ENCODE peak calls at places on chromosomes 12 and 14, in nine cellular contexts. A is Kasumi-1; W is MCF 10A; T is LoVo; O is iPS-NIHi11; Y is C1 segment of cervical spinal cord; S is KG1; B is pancreas; R is effector memory CD4-positive, alpha-beta T cell. X is an unnamed sample.

GRCh38 chr12:113006641-113007040 is 28.3 kb downstream of the OAS2 start:
- DNase-seq in B (no peak), A (no peak), O (no peak), R (no peak), W (no peak), T (peak; percentile 13), Y (no peak), S (no peak), X (no peak)

GRCh38 chr12:3365416-3366385 is 125.3 kb upstream of the PRMT8 start:
- DNase-seq in S (no peak), T (peak; percentile 40), R (no peak), W (peak; percentile 18), A (no peak), O (peak; percentile 92), B (peak; percentile 91), Y (no peak), X (no peak)

GRCh38 chr12:54390668-54391551 is 6.4 kb upstream of the ZNF385A start:
- DNase-seq in W (no peak), O (peak; percentile 93), B (peak; percentile 73), S (no peak), T (no peak), R (peak; percentile 56), A (peak; percentile 64), Y (no peak), X (peak; percentile 63)

GRCh38 chr14:104778694-104779331 is 16.7 kb downstream of the AKT1 start:
- DNase-seq in R (no peak), O (no peak), Y (no peak), W (no peak), T (no peak), S (no peak), B (peak; percentile 71), A (no peak), X (no peak)

GRCh38 chr14:92263681-92264080 is 59.3 kb upstream of the SLC24A4 start:
- DNase-seq in T (no peak), A (peak; percentile 26), B (no peak), S (no peak), W (no peak), O (no peak), Y (no peak), R (no peak), X (no peak)

GRCh38 chr12:128867466-128867865 is 14.2 kb downstream of the GLT1D1 start:
- DNase-seq in S (no peak), O (no peak), Y (no peak), R (no peak), W (no peak), T (no peak), B (no peak), A (no peak), X (no peak)

GRCh38 chr12:104670439-104671406 is 214.0 kb downstream of the CHST11 start:
- DNase-seq in O (no peak), Y (no peak), R (no peak), W (peak; percentile 20), T (no peak), B (no peak), S (no peak), A (no peak), X (no peak)

GRCh38 chr14:105080161-105080560 is 14.9 kb upstream of the GPR132 start:
- DNase-seq in B (no peak), T (no peak), R (no peak), A (no peak), O (no peak), W (no peak), S (no peak), Y (no peak), X (no peak)

GRCh38 chr12:51082561-51083139 is 746 bp downstream of the CSRNP2 start:
- DNase-seq in B (no peak), T (peak; percentile 18), S (no peak), A (no peak), Y (peak; percentile 46), W (peak; percentile 31), O (peak; percentile 66), R (no peak), X (no peak)

GRCh38 chr14:65229431-65230286 is 127.3 kb upstream of the MAX start:
- DNase-seq in O (peak; percentile 62), A (no peak), Y (peak; percentile 85), S (no peak), T (peak; percentile 52), B (no peak), W (no peak), R (no peak), X (no peak)

GRCh38 chr12:116568203-116568602 is 9.0 kb downstream of the MAP1LC3B2 start:
- DNase-seq in W (no peak), A (no peak), O (no peak), R (no peak), S (no peak), T (no peak), B (no peak), Y (no peak), X (no peak)

GRCh38 chr12:76318773-76319594 is 29.2 kb downstream of the BBS10 start:
- DNase-seq in A (no peak), T (no peak), W (no peak), O (no peak), B (no peak), Y (no peak), S (no peak), R (no peak), X (no peak)

GRCh38 chr12:132044661-132045412 is 95.1 kb downstream of the EP400 start:
- DNase-seq in B (no peak), W (no peak), O (no peak), Y (no peak), A (no peak), T (no peak), R (no peak), S (no peak), X (no peak)

GRCh38 chr14:61392297-61392696 is 70.9 kb downstream of the PRKCH start:
- DNase-seq in W (no peak), A (no peak), B (no peak), O (no peak), R (no peak), Y (no peak), S (no peak), T (no peak), X (no peak)

GRCh38 chr12:91335724-91336123 is 153.1 kb upstream of the DCN start:
- DNase-seq in A (no peak), Y (no peak), S (no peak), B (no peak), W (no peak), O (no peak), T (no peak), R (no peak), X (no peak)

GRCh38 chr12:6961695-6962284 is 8.7 kb downstream of the PHB2 start:
- DNase-seq in O (peak; percentile 87), Y (no peak), T (peak; percentile 86), B (peak; percentile 87), S (no peak), R (no peak), A (peak; percentile 49), W (peak; percentile 83), X (no peak)

GRCh38 chr12:25977047-25977446 is 18.6 kb downstream of the RASSF8 start:
- DNase-seq in O (no peak), W (no peak), A (no peak), S (no peak), T (no peak), B (no peak), R (no peak), Y (no peak), X (no peak)

X was measured in T-helper 22 cell.